ENCODE peak calls at places on chromosomes 6 and 20, in four cellular contexts. Q is heart left ventricle, P is right atrium auricular region, X is neural progenitor cell. C is an unnamed sample.

GRCh38 chr6:30615958-30616810 is 859 bp downstream of the PPP1R10 start:
- DNase-seq in Q (no peak), P (no peak), X (peak; percentile 51), C (peak; percentile 53)

GRCh38 chr6:133203344-133203697 is 37.8 kb upstream of the EYA4 start:
- DNase-seq in Q (no peak), P (no peak), X (no peak), C (no peak)

GRCh38 chr6:164612731-164613130 is 696.7 kb downstream of the C6orf118 start:
- DNase-seq in Q (no peak), P (no peak), X (peak; percentile 33), C (no peak)

GRCh38 chr20:45467861-45468260 is 1.7 kb upstream of the WFDC2 start:
- DNase-seq in Q (no peak), P (no peak), X (no peak), C (no peak)

GRCh38 chr6:25165817-25166216 is 113.4 kb upstream of the CARMIL1 start:
- DNase-seq in Q (no peak), P (no peak), X (no peak), C (no peak)

GRCh38 chr6:97203343-97203742 is 79.7 kb downstream of the MMS22L start:
- DNase-seq in Q (no peak), P (no peak), X (peak; percentile 81), C (peak; percentile 75)

GRCh38 chr6:33692078-33692759 is 19.3 kb downstream of the UQCC2 start:
- DNase-seq in Q (no peak), P (peak; percentile 80), X (peak; percentile 69), C (no peak)

GRCh38 chr20:45058168-45058850 is 42.6 kb downstream of the KCNS1 start:
- DNase-seq in Q (no peak), P (no peak), X (no peak), C (no peak)

GRCh38 chr6:168272379-168273011 is 47.1 kb downstream of the DACT2 start:
- DNase-seq in Q (no peak), P (no peak), X (peak; percentile 66), C (no peak)

GRCh38 chr6:52522655-52523054 is 54.2 kb downstream of the TRAM2 start:
- DNase-seq in Q (no peak), P (no peak), X (no peak), C (no peak)

GRCh38 chr20:51013577-51014330 is 9.2 kb downstream of the KCNG1 start:
- DNase-seq in Q (no peak), P (no peak), X (no peak), C (no peak)

GRCh38 chr6:37822851-37823682 is 3.5 kb downstream of the ZFAND3 start:
- DNase-seq in Q (no peak), P (no peak), X (peak; percentile 84), C (peak; percentile 29)

GRCh38 chr6:96626749-96627353 is 63.9 kb downstream of the FHL5 start:
- DNase-seq in Q (no peak), P (no peak), X (peak; percentile 28), C (peak; percentile 55)

GRCh38 chr20:33672426-33673114 is 1.7 kb downstream of the NECAB3 start:
- DNase-seq in Q (peak; percentile 27), P (no peak), X (no peak), C (peak; percentile 89)

GRCh38 chr6:16067568-16067967 is 61.3 kb upstream of the MYLIP start:
- DNase-seq in Q (no peak), P (no peak), X (no peak), C (no peak)

GRCh38 chr6:90284236-90284744 is 12.4 kb downstream of the BACH2 start:
- DNase-seq in Q (no peak), P (no peak), X (peak; percentile 56), C (peak; percentile 61)

GRCh38 chr20:62321521-62321948 is 18.7 kb downstream of the ADRM1 start:
- DNase-seq in Q (no peak), P (no peak), X (no peak), C (no peak)

GRCh38 chr6:75115501-75115900 is 90.4 kb downstream of the COL12A1 start:
- DNase-seq in Q (no peak), P (no peak), X (peak; percentile 46), C (no peak)

GRCh38 chr6:84417261-84417660 is 189.8 kb upstream of the CEP162 start:
- DNase-seq in Q (no peak), P (no peak), X (no peak), C (no peak)

GRCh38 chr6:121826156-121826810 is 390.8 kb downstream of the GJA1 start:
- DNase-seq in Q (no peak), P (no peak), X (no peak), C (peak; percentile 41)

GRCh38 chr20:20199338-20200160 is 147.2 kb downstream of the CFAP61 start:
- DNase-seq in Q (no peak), P (no peak), X (peak; percentile 38), C (no peak)

GRCh38 chr6:170000071-170000843 is 248.8 kb downstream of the ERMARD start:
- DNase-seq in Q (no peak), P (no peak), X (no peak), C (no peak)
- H3K9me3 ChIP-seq in Q (no peaks in the 10 kb centered on the region), P (no peaks in the 10 kb centered on the region), X (peaks cover 12% of the 10 kb centered on the region), C (peaks cover 10% of the 10 kb centered on the region)

DNA sequence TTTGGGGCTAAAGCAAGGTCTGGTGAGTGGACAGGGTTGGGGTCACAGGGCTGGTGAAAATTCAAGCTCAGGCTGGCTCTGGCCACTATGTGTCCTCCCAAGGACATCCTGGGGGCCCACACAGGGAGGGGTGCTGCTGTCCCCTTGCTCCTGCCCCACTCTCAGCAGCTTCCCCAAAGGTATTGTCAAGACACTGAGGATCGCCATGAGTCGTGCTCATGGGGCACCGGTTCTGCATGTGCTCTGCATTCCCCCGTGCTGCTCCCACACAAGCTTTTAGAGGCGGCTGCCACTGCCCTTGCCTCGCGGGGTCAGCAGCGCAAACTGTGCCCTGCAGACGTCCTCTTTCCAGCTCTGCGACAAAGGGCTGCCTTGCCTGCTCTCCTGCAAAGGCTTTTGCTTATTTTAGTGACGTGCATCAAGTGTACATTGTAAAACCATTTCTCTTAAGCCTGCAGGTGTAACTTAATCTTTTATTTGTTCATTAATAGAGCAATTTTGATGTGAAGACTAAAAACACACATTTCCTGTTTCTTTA is 179.9 kb downstream of the ERMARD start:
- DNase-seq in Q (no peak), P (peak; percentile 55), X (no peak), C (no peak)
- H3K9me3 ChIP-seq in Q (no peaks in the 10 kb centered on the region), P (no peaks in the 10 kb centered on the region), X (no peaks in the 10 kb centered on the region), C (no peaks in the 10 kb centered on the region)

DNA sequence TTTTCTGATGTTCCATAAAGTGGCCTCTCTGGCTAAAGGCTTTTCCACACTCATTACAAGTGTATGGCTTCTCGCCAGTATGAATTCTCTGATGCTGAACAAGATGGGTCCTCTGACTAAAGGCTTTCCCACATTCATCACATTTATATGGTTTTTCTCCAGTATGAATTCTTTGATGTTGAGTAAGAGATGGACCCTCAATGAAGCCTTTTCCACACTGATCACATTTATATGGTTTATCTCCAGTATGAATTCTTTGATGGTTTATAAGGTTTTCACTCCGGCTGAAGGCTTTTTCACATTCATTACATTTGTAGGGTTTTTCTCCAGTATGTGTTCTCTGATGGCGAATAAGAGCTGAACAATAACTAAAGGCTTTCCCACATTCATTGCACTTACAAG is 20.4 kb downstream of the ZNF184 start:
- DNase-seq in Q (no peak), P (no peak), X (no peak), C (no peak)
- H3K9me3 ChIP-seq in Q (no peaks in the 10 kb centered on the region), P (peaks cover 34% of the 10 kb centered on the region), X (peaks cover 70% of the 10 kb centered on the region), C (peaks cover 100% of the 10 kb centered on the region)

GRCh38 chr6:6604566-6604965 is 16.0 kb downstream of the LY86 start:
- DNase-seq in Q (no peak), P (no peak), X (no peak), C (no peak)
- H3K9me3 ChIP-seq in Q (no peaks in the 10 kb centered on the region), P (no peaks in the 10 kb centered on the region), X (no peaks in the 10 kb centered on the region), C (no peaks in the 10 kb centered on the region)

GRCh38 chr6:169407338-169407737 is 153.7 kb upstream of the THBS2 start:
- DNase-seq in Q (no peak), P (no peak), X (no peak), C (no peak)
- H3K9me3 ChIP-seq in Q (no peaks in the 10 kb centered on the region), P (no peaks in the 10 kb centered on the region), X (no peaks in the 10 kb centered on the region), C (peaks cover 8% of the 10 kb centered on the region)

DNA sequence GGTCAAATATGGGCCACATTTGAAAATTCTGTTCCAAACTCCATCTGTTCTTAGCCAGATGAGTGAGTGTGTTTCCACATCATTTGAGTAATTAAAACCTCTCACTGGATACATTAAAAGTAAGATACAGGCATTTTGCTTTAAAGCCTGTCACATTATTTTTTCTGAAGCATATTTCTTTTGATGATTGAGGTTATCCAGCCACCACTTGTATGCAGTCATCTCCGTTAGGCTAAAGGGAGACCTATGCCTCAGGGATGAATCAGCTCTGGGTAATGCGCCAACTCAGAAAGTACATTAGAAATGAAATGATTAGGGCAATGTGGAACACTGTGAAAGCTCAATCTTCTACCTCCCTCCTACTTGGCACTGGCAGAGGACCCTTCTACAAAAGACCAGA is 90.7 kb downstream of the SNAP25 start:
- DNase-seq in Q (no peak), P (no peak), X (no peak), C (no peak)
- H3K9me3 ChIP-seq in Q (no peaks in the 10 kb centered on the region), P (no peaks in the 10 kb centered on the region), X (no peaks in the 10 kb centered on the region), C (no peaks in the 10 kb centered on the region)

DNA sequence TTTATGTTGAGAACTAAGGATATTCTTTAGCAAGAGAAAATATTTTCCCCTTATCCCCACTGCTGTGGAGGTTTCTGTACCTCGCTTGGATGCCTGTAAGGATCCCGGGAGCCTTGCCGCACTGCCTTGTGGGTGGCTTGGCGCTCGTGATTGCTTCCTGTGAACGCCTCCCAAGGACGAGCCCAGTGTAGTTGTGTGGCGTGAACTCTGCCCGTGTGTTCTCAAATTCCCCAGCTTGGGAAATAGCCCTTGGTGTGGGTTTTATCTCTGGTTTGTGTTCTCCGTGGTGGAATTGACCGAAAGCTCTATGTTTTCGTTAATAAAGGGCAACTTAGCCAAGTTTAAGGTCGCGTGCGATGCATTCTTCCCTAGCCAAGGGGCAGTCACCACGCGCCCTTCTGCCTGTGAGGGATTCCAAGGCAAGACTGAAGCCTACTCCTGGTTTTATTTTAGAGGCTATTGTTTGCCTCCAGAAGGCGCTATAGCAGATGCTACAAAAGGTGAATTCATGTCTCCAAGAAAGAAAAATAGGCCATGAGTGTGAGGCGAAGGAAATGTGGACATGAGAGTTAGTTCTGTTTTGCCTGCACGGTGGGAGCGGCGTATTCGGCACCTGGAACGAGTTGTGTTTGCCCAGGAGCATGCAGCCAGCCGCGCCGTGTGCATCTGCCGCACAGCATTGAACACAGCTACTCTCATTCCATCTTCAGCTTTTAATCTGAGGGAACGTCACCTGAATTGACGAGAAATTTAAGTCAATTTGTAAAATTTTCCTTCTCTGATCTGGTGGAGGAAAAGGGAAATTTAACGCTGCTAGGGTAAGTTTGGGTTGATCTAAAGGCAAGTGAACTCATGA is 40.3 kb upstream of the IRF4 start:
- DNase-seq in Q (no peak), P (no peak), X (no peak), C (no peak)
- H3K9me3 ChIP-seq in Q (no peaks in the 10 kb centered on the region), P (no peaks in the 10 kb centered on the region), X (peaks cover 7% of the 10 kb centered on the region), C (peaks cover 6% of the 10 kb centered on the region)

DNA sequence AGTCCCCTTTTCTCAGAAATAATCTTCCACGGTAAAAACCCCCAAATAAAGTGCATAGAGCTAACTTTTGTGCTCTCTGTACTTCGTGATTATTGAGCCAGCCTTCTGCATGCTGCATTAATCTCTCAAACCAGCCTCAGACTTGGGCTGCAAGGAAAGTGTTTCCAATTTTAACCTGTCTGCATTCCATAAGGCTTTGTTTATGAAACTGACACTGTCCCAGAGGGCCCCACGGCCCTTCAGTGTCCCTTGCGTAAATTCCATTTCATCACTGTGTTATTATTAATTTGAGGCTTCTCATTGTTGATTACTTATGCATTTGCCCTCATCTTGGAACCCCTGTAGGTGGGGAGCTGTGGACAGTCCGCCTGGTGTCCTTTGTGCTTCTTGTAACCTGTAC is 15.6 kb upstream of the SNRPB2 start:
- DNase-seq in Q (no peak), P (no peak), X (no peak), C (no peak)
- H3K9me3 ChIP-seq in Q (no peaks in the 10 kb centered on the region), P (no peaks in the 10 kb centered on the region), X (no peaks in the 10 kb centered on the region), C (no peaks in the 10 kb centered on the region)

C was measured in A673.